ENCODE peak calls at places on chromosomes 11 and 22, in ten cellular contexts. One of them, this sample, is unnamed. For H3K4me1, the result is how much of the 10 kb centered on the place peaks cover.

GRCh38 chr11:130383363-130384168 is 44.8 kb downstream of the ADAMTS8 start:
- DNase-seq in endodermal cell: peak
- DNase-seq in ovary: no peak
- DNase-seq in SJCRH30: peak
- DNase-seq in DND-41: peak
- DNase-seq in mucosa of descending colon: peak
- DNase-seq in cardiac muscle cell: peak
- DNase-seq in mammary epithelial cell: peak
- DNase-seq in A549: no peak
- DNase-seq in heart right ventricle: no peak
- DNase-seq in this sample: no peak

GRCh38 chr11:110251837-110252236 is 44.6 kb downstream of the RDX start:
- DNase-seq in SJCRH30: no peak
- DNase-seq in heart right ventricle: no peak
- DNase-seq in A549: peak
- DNase-seq in mammary epithelial cell: peak
- DNase-seq in endodermal cell: no peak
- DNase-seq in ovary: no peak
- DNase-seq in cardiac muscle cell: no peak
- DNase-seq in mucosa of descending colon: no peak
- DNase-seq in DND-41: no peak
- DNase-seq in this sample: no peak

GRCh38 chr11:127339376-127339775 is 338.8 kb upstream of the KIRREL3 start:
- DNase-seq in A549: no peak
- DNase-seq in cardiac muscle cell: no peak
- DNase-seq in DND-41: no peak
- DNase-seq in mucosa of descending colon: no peak
- DNase-seq in mammary epithelial cell: no peak
- DNase-seq in heart right ventricle: no peak
- DNase-seq in endodermal cell: no peak
- DNase-seq in ovary: no peak
- DNase-seq in SJCRH30: no peak
- DNase-seq in this sample: no peak

GRCh38 chr22:30228509-30229359 is 17.8 kb downstream of the LIF start:
- DNase-seq in heart right ventricle: no peak
- DNase-seq in DND-41: no peak
- DNase-seq in cardiac muscle cell: no peak
- DNase-seq in SJCRH30: no peak
- DNase-seq in ovary: no peak
- DNase-seq in mucosa of descending colon: no peak
- DNase-seq in endodermal cell: no peak
- DNase-seq in A549: peak
- DNase-seq in mammary epithelial cell: peak
- DNase-seq in this sample: no peak

GRCh38 chr22:23183107-23183698 is 2.9 kb downstream of the BCR start:
- DNase-seq in endodermal cell: peak
- DNase-seq in heart right ventricle: no peak
- DNase-seq in mucosa of descending colon: peak
- DNase-seq in DND-41: peak
- DNase-seq in mammary epithelial cell: peak
- DNase-seq in A549: no peak
- DNase-seq in cardiac muscle cell: peak
- DNase-seq in ovary: peak
- DNase-seq in SJCRH30: peak
- DNase-seq in this sample: no peak

GRCh38 chr22:39574779-39575551 is 4.4 kb downstream of the CACNA1I start:
- DNase-seq in mucosa of descending colon: no peak
- DNase-seq in mammary epithelial cell: peak
- DNase-seq in SJCRH30: peak
- DNase-seq in heart right ventricle: no peak
- DNase-seq in ovary: no peak
- DNase-seq in endodermal cell: no peak
- DNase-seq in cardiac muscle cell: no peak
- DNase-seq in A549: peak
- DNase-seq in DND-41: no peak
- DNase-seq in this sample: no peak

GRCh38 chr11:75503531-75504099 is 22.1 kb downstream of the GDPD5 start:
- DNase-seq in ovary: no peak
- DNase-seq in mammary epithelial cell: no peak
- DNase-seq in A549: no peak
- DNase-seq in DND-41: no peak
- DNase-seq in cardiac muscle cell: no peak
- DNase-seq in mucosa of descending colon: no peak
- DNase-seq in SJCRH30: no peak
- DNase-seq in heart right ventricle: no peak
- DNase-seq in endodermal cell: no peak
- DNase-seq in this sample: no peak

GRCh38 chr11:65618763-65619162 is 3.2 kb downstream of the PCNX3 start:
- DNase-seq in A549: no peak
- DNase-seq in DND-41: no peak
- DNase-seq in mucosa of descending colon: no peak
- DNase-seq in endodermal cell: no peak
- DNase-seq in heart right ventricle: no peak
- DNase-seq in cardiac muscle cell: no peak
- DNase-seq in ovary: no peak
- DNase-seq in mammary epithelial cell: no peak
- DNase-seq in SJCRH30: no peak
- DNase-seq in this sample: no peak

GRCh38 chr22:38820021-38820420 is 23.8 kb downstream of the NPTXR start:
- DNase-seq in heart right ventricle: no peak
- DNase-seq in cardiac muscle cell: no peak
- DNase-seq in endodermal cell: no peak
- DNase-seq in A549: no peak
- DNase-seq in mucosa of descending colon: no peak
- DNase-seq in mammary epithelial cell: no peak
- DNase-seq in DND-41: no peak
- DNase-seq in ovary: no peak
- DNase-seq in SJCRH30: no peak
- DNase-seq in this sample: no peak

GRCh38 chr11:34219862-34220490 is 114.5 kb downstream of the NAT10 start:
- DNase-seq in mammary epithelial cell: no peak
- DNase-seq in ovary: no peak
- DNase-seq in DND-41: no peak
- DNase-seq in A549: no peak
- DNase-seq in mucosa of descending colon: no peak
- DNase-seq in heart right ventricle: no peak
- DNase-seq in endodermal cell: no peak
- DNase-seq in SJCRH30: no peak
- DNase-seq in cardiac muscle cell: no peak
- DNase-seq in this sample: no peak

GRCh38 chr11:69510471-69511357 is 29.3 kb downstream of the LINC01488 start:
- DNase-seq in DND-41: no peak
- DNase-seq in cardiac muscle cell: no peak
- DNase-seq in heart right ventricle: no peak
- DNase-seq in mammary epithelial cell: peak
- DNase-seq in ovary: no peak
- DNase-seq in mucosa of descending colon: no peak
- DNase-seq in endodermal cell: peak
- DNase-seq in A549: no peak
- DNase-seq in SJCRH30: no peak
- DNase-seq in this sample: no peak

GRCh38 chr11:134069426-134069921 is 602 bp downstream of the JAM3 start:
- DNase-seq in DND-41: no peak
- DNase-seq in A549: no peak
- DNase-seq in mucosa of descending colon: no peak
- DNase-seq in cardiac muscle cell: peak
- DNase-seq in SJCRH30: peak
- DNase-seq in ovary: peak
- DNase-seq in endodermal cell: peak
- DNase-seq in heart right ventricle: peak
- DNase-seq in mammary epithelial cell: no peak
- DNase-seq in this sample: no peak

GRCh38 chr11:11461473-11461872 is 108.4 kb upstream of the CSNK2A3 start:
- DNase-seq in heart right ventricle: peak
- DNase-seq in DND-41: no peak
- DNase-seq in cardiac muscle cell: peak
- DNase-seq in mammary epithelial cell: no peak
- DNase-seq in SJCRH30: peak
- DNase-seq in mucosa of descending colon: no peak
- DNase-seq in endodermal cell: no peak
- DNase-seq in A549: no peak
- DNase-seq in ovary: no peak
- DNase-seq in this sample: no peak

GRCh38 chr11:92129811-92130210 is 94.8 kb upstream of the FAT3 start:
- DNase-seq in DND-41: no peak
- DNase-seq in ovary: no peak
- DNase-seq in heart right ventricle: no peak
- DNase-seq in mucosa of descending colon: no peak
- DNase-seq in SJCRH30: no peak
- DNase-seq in cardiac muscle cell: no peak
- DNase-seq in endodermal cell: no peak
- DNase-seq in mammary epithelial cell: no peak
- DNase-seq in A549: no peak
- DNase-seq in this sample: no peak

GRCh38 chr11:129035254-129035653 is 92.6 kb upstream of the TP53AIP1 start:
- DNase-seq in heart right ventricle: no peak
- DNase-seq in endodermal cell: no peak
- DNase-seq in mammary epithelial cell: no peak
- DNase-seq in A549: no peak
- DNase-seq in cardiac muscle cell: no peak
- DNase-seq in mucosa of descending colon: no peak
- DNase-seq in SJCRH30: no peak
- DNase-seq in DND-41: no peak
- DNase-seq in ovary: no peak
- DNase-seq in this sample: no peak

DNA sequence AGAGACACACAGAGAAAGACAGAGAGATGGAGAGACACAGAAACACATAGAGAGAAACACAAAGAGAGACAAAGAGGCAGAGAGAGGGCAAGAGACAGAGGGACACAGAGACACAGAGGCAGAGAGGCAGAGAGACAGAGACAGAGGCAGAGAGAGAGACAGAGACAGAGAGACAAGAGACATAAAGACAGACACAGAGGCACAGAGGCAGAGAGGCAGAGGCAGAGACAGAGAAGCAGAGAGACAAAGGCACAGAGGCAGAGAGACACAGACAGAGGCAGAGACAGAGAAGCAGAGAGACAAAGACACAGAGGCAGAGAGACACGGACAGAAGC is 6.3 kb downstream of the TNNI2 start:
- DNase-seq in mammary epithelial cell: no peak
- DNase-seq in mucosa of descending colon: no peak
- DNase-seq in heart right ventricle: no peak
- DNase-seq in SJCRH30: no peak
- DNase-seq in A549: no peak
- DNase-seq in cardiac muscle cell: no peak
- DNase-seq in endodermal cell: no peak
- DNase-seq in ovary: no peak
- DNase-seq in DND-41: no peak
- DNase-seq in this sample: no peak
- H3K4me1 ChIP-seq in mammary epithelial cell: under half
- H3K4me1 ChIP-seq in mucosa of descending colon: under half
- H3K4me1 ChIP-seq in heart right ventricle: under half
- H3K4me1 ChIP-seq in SJCRH30: under half
- H3K4me1 ChIP-seq in A549: under half
- H3K4me1 ChIP-seq in cardiac muscle cell: under half
- H3K4me1 ChIP-seq in endodermal cell: under half
- H3K4me1 ChIP-seq in ovary: under half
- H3K4me1 ChIP-seq in DND-41: under half
- H3K4me1 ChIP-seq in this sample: half or more

GRCh38 chr11:106425819-106426218 is 348.4 kb downstream of the AASDHPPT start:
- DNase-seq in cardiac muscle cell: no peak
- DNase-seq in endodermal cell: no peak
- DNase-seq in SJCRH30: no peak
- DNase-seq in mucosa of descending colon: no peak
- DNase-seq in DND-41: no peak
- DNase-seq in ovary: no peak
- DNase-seq in heart right ventricle: no peak
- DNase-seq in A549: no peak
- DNase-seq in mammary epithelial cell: no peak
- DNase-seq in this sample: no peak

GRCh38 chr11:106421673-106422292 is 344.3 kb downstream of the AASDHPPT start:
- DNase-seq in mucosa of descending colon: no peak
- DNase-seq in mammary epithelial cell: no peak
- DNase-seq in cardiac muscle cell: no peak
- DNase-seq in ovary: no peak
- DNase-seq in endodermal cell: no peak
- DNase-seq in A549: no peak
- DNase-seq in heart right ventricle: no peak
- DNase-seq in SJCRH30: no peak
- DNase-seq in DND-41: no peak
- DNase-seq in this sample: no peak

GRCh38 chr11:106422585-106422984 is 345.1 kb downstream of the AASDHPPT start:
- DNase-seq in cardiac muscle cell: no peak
- DNase-seq in heart right ventricle: no peak
- DNase-seq in ovary: no peak
- DNase-seq in endodermal cell: no peak
- DNase-seq in DND-41: no peak
- DNase-seq in SJCRH30: no peak
- DNase-seq in mammary epithelial cell: no peak
- DNase-seq in A549: no peak
- DNase-seq in mucosa of descending colon: no peak
- DNase-seq in this sample: no peak

GRCh38 chr11:106426696-106427095 is 349.2 kb downstream of the AASDHPPT start:
- DNase-seq in ovary: no peak
- DNase-seq in DND-41: no peak
- DNase-seq in A549: no peak
- DNase-seq in mucosa of descending colon: no peak
- DNase-seq in endodermal cell: no peak
- DNase-seq in SJCRH30: no peak
- DNase-seq in cardiac muscle cell: no peak
- DNase-seq in heart right ventricle: no peak
- DNase-seq in mammary epithelial cell: peak
- DNase-seq in this sample: no peak

GRCh38 chr11:106424111-106424510 is 346.6 kb downstream of the AASDHPPT start:
- DNase-seq in mucosa of descending colon: no peak
- DNase-seq in cardiac muscle cell: no peak
- DNase-seq in mammary epithelial cell: peak
- DNase-seq in endodermal cell: no peak
- DNase-seq in ovary: no peak
- DNase-seq in SJCRH30: peak
- DNase-seq in DND-41: no peak
- DNase-seq in heart right ventricle: no peak
- DNase-seq in A549: peak
- DNase-seq in this sample: no peak
- H3K4me3 ChIP-seq in mucosa of descending colon: no peak
- H3K4me3 ChIP-seq in cardiac muscle cell: no peak
- H3K4me3 ChIP-seq in mammary epithelial cell: no peak
- H3K4me3 ChIP-seq in endodermal cell: no peak
- H3K4me3 ChIP-seq in ovary: no peak
- H3K4me3 ChIP-seq in SJCRH30: no peak
- H3K4me3 ChIP-seq in DND-41: no peak
- H3K4me3 ChIP-seq in heart right ventricle: no peak
- H3K4me3 ChIP-seq in A549: no peak
- H3K4me3 ChIP-seq in this sample: no peak

GRCh38 chr11:47516984-47517853 is 35.7 kb downstream of the CELF1 start:
- DNase-seq in heart right ventricle: no peak
- DNase-seq in DND-41: no peak
- DNase-seq in cardiac muscle cell: no peak
- DNase-seq in SJCRH30: no peak
- DNase-seq in A549: no peak
- DNase-seq in mucosa of descending colon: no peak
- DNase-seq in endodermal cell: no peak
- DNase-seq in mammary epithelial cell: no peak
- DNase-seq in ovary: no peak
- DNase-seq in this sample: no peak
- H3K4me1 ChIP-seq in heart right ventricle: half or more
- H3K4me1 ChIP-seq in DND-41: under half
- H3K4me1 ChIP-seq in cardiac muscle cell: under half
- H3K4me1 ChIP-seq in SJCRH30: under half
- H3K4me1 ChIP-seq in A549: half or more
- H3K4me1 ChIP-seq in mucosa of descending colon: under half
- H3K4me1 ChIP-seq in endodermal cell: under half
- H3K4me1 ChIP-seq in mammary epithelial cell: under half
- H3K4me1 ChIP-seq in ovary: under half
- H3K4me1 ChIP-seq in this sample: half or more

GRCh38 chr22:33697640-33698039 is 222.6 kb downstream of the LARGE1 start:
- DNase-seq in DND-41: no peak
- DNase-seq in endodermal cell: no peak
- DNase-seq in SJCRH30: peak
- DNase-seq in cardiac muscle cell: no peak
- DNase-seq in A549: no peak
- DNase-seq in mucosa of descending colon: no peak
- DNase-seq in mammary epithelial cell: no peak
- DNase-seq in ovary: no peak
- DNase-seq in heart right ventricle: no peak
- DNase-seq in this sample: no peak
- H3K4me3 ChIP-seq in DND-41: no peak
- H3K4me3 ChIP-seq in endodermal cell: no peak
- H3K4me3 ChIP-seq in SJCRH30: no peak
- H3K4me3 ChIP-seq in cardiac muscle cell: no peak
- H3K4me3 ChIP-seq in A549: no peak
- H3K4me3 ChIP-seq in mucosa of descending colon: no peak
- H3K4me3 ChIP-seq in mammary epithelial cell: no peak
- H3K4me3 ChIP-seq in ovary: no peak
- H3K4me3 ChIP-seq in heart right ventricle: no peak
- H3K4me3 ChIP-seq in this sample: no peak

This sample was measured in CD8-positive, alpha-beta memory T cell.